ENCODE peak calls at places on chromosomes 11 and 22, in six cellular contexts. T is A549, S is stomach, L is HCT116, Y is uterus, A is spleen. M is an unnamed sample.

GRCh38 chr22:43213066-43213465 is 26.1 kb upstream of the TTLL12 start:
- DNase-seq in T (no peak), S (no peak), L (no peak), Y (no peak), A (no peak), M (no peak)

GRCh38 chr11:87722756-87723599 is 452.3 kb downstream of the RAB38 start:
- DNase-seq in T (peak; percentile 23), S (peak; percentile 43), L (no peak), Y (no peak), A (no peak), M (peak; percentile 40)

GRCh38 chr11:48261600-48261999 is 2.1 kb upstream of the OR4X1 start:
- DNase-seq in T (no peak), S (no peak), L (no peak), Y (no peak), A (no peak), M (no peak)

GRCh38 chr11:2521681-2522630 is 77.1 kb downstream of the KCNQ1 start:
- DNase-seq in T (no peak), S (peak; percentile 17), L (no peak), Y (peak; percentile 9), A (peak; percentile 68), M (peak; percentile 57)

GRCh38 chr11:127506647-127507046 is 506.1 kb upstream of the KIRREL3 start:
- DNase-seq in T (no peak), S (no peak), L (no peak), Y (no peak), A (no peak), M (no peak)

GRCh38 chr11:69372589-69373250 is 78.8 kb downstream of the MYEOV start:
- DNase-seq in T (no peak), S (peak; percentile 21), L (no peak), Y (no peak), A (peak; percentile 47), M (peak; percentile 7)

GRCh38 chr11:35391922-35392813 is 27.2 kb downstream of the SLC1A2 start:
- DNase-seq in T (peak; percentile 75), S (peak; percentile 82), L (peak; percentile 49), Y (peak; percentile 84), A (peak; percentile 94), M (peak; percentile 92)

GRCh38 chr22:50313600-50313999 is 6.2 kb upstream of the PLXNB2 start:
- DNase-seq in T (no peak), S (no peak), L (no peak), Y (no peak), A (peak; percentile 76), M (no peak)

GRCh38 chr11:61472282-61472681 is 36.3 kb upstream of the LRRC10B start:
- DNase-seq in T (no peak), S (no peak), L (no peak), Y (peak; percentile 60), A (no peak), M (peak; percentile 59)

GRCh38 chr11:70135142-70136132 is 57.3 kb downstream of the ANO1 start:
- DNase-seq in T (no peak), S (peak; percentile 66), L (no peak), Y (peak; percentile 58), A (no peak), M (no peak)

GRCh38 chr11:130096823-130097222 is 27.1 kb downstream of the APLP2 start:
- DNase-seq in T (no peak), S (no peak), L (no peak), Y (no peak), A (no peak), M (no peak)

GRCh38 chr11:80970016-80970516 is 1529.2 kb upstream of the TENM4 start:
- DNase-seq in T (no peak), S (no peak), L (no peak), Y (no peak), A (no peak), M (no peak)

GRCh38 chr11:95068549-95068948 is 1.8 kb downstream of the SRSF8 start:
- DNase-seq in T (peak; percentile 93), S (peak; percentile 81), L (peak; percentile 94), Y (peak; percentile 89), A (peak; percentile 87), M (peak; percentile 96)

GRCh38 chr11:94193288-94193687 is 64.6 kb downstream of the PANX1 start:
- DNase-seq in T (peak; percentile 49), S (no peak), L (no peak), Y (no peak), A (no peak), M (peak; percentile 69)

GRCh38 chr11:22957890-22958289 is 97.6 kb upstream of the CCDC179 start:
- DNase-seq in T (no peak), S (no peak), L (no peak), Y (no peak), A (no peak), M (no peak)

GRCh38 chr11:32840587-32840986 is 10.9 kb downstream of the PRRG4 start:
- DNase-seq in T (peak; percentile 31), S (no peak), L (no peak), Y (no peak), A (no peak), M (no peak)

GRCh38 chr11:102955624-102956023 is at the start of gene MMP13:
- DNase-seq in T (no peak), S (no peak), L (no peak), Y (no peak), A (no peak), M (no peak)

GRCh38 chr11:42034821-42035220 is 575.4 kb upstream of the LRRC4C start:
- DNase-seq in T (no peak), S (no peak), L (no peak), Y (no peak), A (no peak), M (no peak)

GRCh38 chr11:1772270-1773130 is 8.8 kb upstream of the CTSD start:
- DNase-seq in T (peak; percentile 94), S (peak; percentile 68), L (peak; percentile 62), Y (peak; percentile 79), A (peak; percentile 90), M (peak; percentile 87)

GRCh38 chr11:104852811-104853210 is 45.4 kb downstream of the CASP12 start:
- DNase-seq in T (no peak), S (no peak), L (no peak), Y (no peak), A (no peak), M (no peak)

GRCh38 chr11:69121621-69122336 is 34.0 kb upstream of the SMIM38 start:
- DNase-seq in T (no peak), S (no peak), L (no peak), Y (no peak), A (peak; percentile 56), M (no peak)

GRCh38 chr11:128860571-128861361 is 6.3 kb downstream of the KCNJ1 start:
- DNase-seq in T (no peak), S (no peak), L (no peak), Y (no peak), A (no peak), M (no peak)

GRCh38 chr11:75014129-75014528 is 25.4 kb downstream of the NEU3 start:
- DNase-seq in T (peak; percentile 18), S (no peak), L (no peak), Y (no peak), A (no peak), M (peak; percentile 72)

GRCh38 chr22:25942989-25943411 is 201.0 kb downstream of the MYO18B start:
- DNase-seq in T (peak; percentile 5), S (no peak), L (no peak), Y (no peak), A (no peak), M (peak; percentile 75)

GRCh38 chr22:49829044-49829719 is 1.5 kb upstream of the BRD1 start:
- DNase-seq in T (no peak), S (no peak), L (no peak), Y (no peak), A (peak; percentile 76), M (no peak)

GRCh38 chr11:122778148-122778547 is 60.2 kb upstream of the CRTAM start:
- DNase-seq in T (no peak), S (no peak), L (no peak), Y (no peak), A (no peak), M (no peak)

GRCh38 chr22:28229566-28230483 is 310.8 kb upstream of the PITPNB start:
- DNase-seq in T (no peak), S (no peak), L (no peak), Y (no peak), A (no peak), M (no peak)

GRCh38 chr11:102453286-102453797 is 777 bp upstream of the TMEM123 start:
- DNase-seq in T (no peak), S (no peak), L (no peak), Y (peak; percentile 52), A (no peak), M (no peak)

GRCh38 chr22:19937616-19938473 is 3.7 kb upstream of the COMT start:
- DNase-seq in T (no peak), S (peak; percentile 81), L (no peak), Y (no peak), A (peak; percentile 24), M (no peak)

GRCh38 chr22:19933328-19934241 is 8.0 kb upstream of the COMT start:
- DNase-seq in T (no peak), S (no peak), L (no peak), Y (no peak), A (peak; percentile 31), M (no peak)

GRCh38 chr22:19932367-19933206 is 9.0 kb upstream of the COMT start:
- DNase-seq in T (no peak), S (peak; percentile 74), L (no peak), Y (no peak), A (peak; percentile 66), M (peak; percentile 34)

GRCh38 chr22:19940536-19941364 is 822 bp upstream of the COMT start:
- DNase-seq in T (no peak), S (no peak), L (no peak), Y (no peak), A (no peak), M (no peak)

GRCh38 chr22:19936513-19936912 is 5.1 kb upstream of the COMT start:
- DNase-seq in T (no peak), S (no peak), L (no peak), Y (no peak), A (no peak), M (no peak)
- H3K4me1 ChIP-seq in T (peaks cover 7% of the 10 kb centered on the region), S (peaks cover 66% of the 10 kb centered on the region), L (peaks cover 6% of the 10 kb centered on the region), Y (peaks cover 4% of the 10 kb centered on the region), A (peaks cover 49% of the 10 kb centered on the region), M (peaks cover 5% of the 10 kb centered on the region)

GRCh38 chr11:36500315-36500721 is 9.8 kb downstream of the TRAF6 start:
- DNase-seq in T (peak; percentile 66), S (no peak), L (no peak), Y (no peak), A (no peak), M (peak; percentile 52)
- TF ChIP-seq POLR2A in T (no peak), S (no peak), L (no peak), Y (no peak), A (no peak), M (no peak)

DNA sequence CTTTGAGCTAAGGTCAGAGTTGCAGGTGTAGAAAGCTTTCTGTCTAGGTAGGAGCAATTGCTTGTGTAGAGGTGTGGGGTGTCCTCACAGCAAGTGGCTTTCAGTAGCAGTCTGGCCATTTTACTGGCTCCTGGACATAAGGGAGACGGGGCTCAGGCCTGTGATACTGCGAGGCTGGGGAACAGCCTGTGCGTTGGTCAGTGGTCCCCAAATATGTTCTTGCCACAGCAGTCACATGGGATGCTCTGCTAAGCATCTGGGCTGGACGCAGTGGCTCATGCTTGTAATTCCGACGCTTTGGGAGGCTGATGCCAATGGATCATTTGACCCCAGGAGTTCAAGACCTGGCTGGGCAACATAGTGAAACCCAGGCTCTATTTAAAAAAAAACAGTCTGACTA is 1.9 kb downstream of the MCM5 start:
- DNase-seq in T (no peak), S (no peak), L (no peak), Y (no peak), A (no peak), M (no peak)
- H3K4me1 ChIP-seq in T (peaks cover 45% of the 10 kb centered on the region), S (peaks cover 47% of the 10 kb centered on the region), L (peaks cover 9% of the 10 kb centered on the region), Y (peaks cover 6% of the 10 kb centered on the region), A (peaks cover 57% of the 10 kb centered on the region), M (peaks cover 18% of the 10 kb centered on the region)

GRCh38 chr11:84522331-84522730 is 1104.8 kb downstream of the DLG2 start:
- DNase-seq in T (no peak), S (no peak), L (no peak), Y (no peak), A (no peak), M (peak; percentile 27)
- TF ChIP-seq POLR2A in T (no peak), S (no peak), L (no peak), Y (no peak), A (no peak), M (no peak)